ENCODE peak calls at places on chromosomes 13 and 19, in ten cellular contexts. T, B, E, Q, Y, H, K, G, C and Z are unnamed samples.

GRCh38 chr19:14416743-14417214 is 2.4 kb downstream of the DDX39A start:
- DNase-seq in T (peak), B (no peak), E (no peak), Q (no peak), Y (no peak), H (no peak), K (peak), G (peak), C (no peak), Z (no peak)

GRCh38 chr19:47102561-47103135 is 10.9 kb downstream of the ZC3H4 start:
- DNase-seq in T (no peak), B (no peak), E (no peak), Q (no peak), Y (no peak), H (no peak), K (peak), G (no peak), C (no peak), Z (no peak)

GRCh38 chr13:46893221-46893620 is 3.6 kb downstream of the HTR2A start:
- DNase-seq in T (no peak), B (no peak), E (no peak), Q (no peak), Y (no peak), H (no peak), K (no peak), G (no peak), C (no peak), Z (no peak)

GRCh38 chr19:45051929-45052579 is 13.2 kb downstream of the CLASRP start:
- DNase-seq in T (no peak), B (no peak), E (no peak), Q (no peak), Y (no peak), H (no peak), K (no peak), G (peak), C (no peak), Z (no peak)

GRCh38 chr13:36344886-36345437 is 1.2 kb downstream of the SPART start:
- DNase-seq in T (no peak), B (no peak), E (no peak), Q (no peak), Y (no peak), H (no peak), K (peak), G (no peak), C (no peak), Z (peak)

GRCh38 chr13:100980171-100980570 is 305.6 kb upstream of the TMTC4 start:
- DNase-seq in T (no peak), B (no peak), E (no peak), Q (no peak), Y (no peak), H (no peak), K (no peak), G (no peak), C (peak), Z (no peak)

GRCh38 chr19:34475975-34476594 is 5.5 kb upstream of the WTIP start:
- DNase-seq in T (no peak), B (no peak), E (no peak), Q (no peak), Y (no peak), H (no peak), K (no peak), G (no peak), C (peak), Z (no peak)

GRCh38 chr13:51721485-51721884 is 82.5 kb downstream of the DHRS12 start:
- DNase-seq in T (no peak), B (no peak), E (no peak), Q (no peak), Y (no peak), H (no peak), K (no peak), G (no peak), C (no peak), Z (no peak)

GRCh38 chr19:33819875-33820781 is 23.5 kb downstream of the KCTD15 start:
- DNase-seq in T (peak), B (no peak), E (peak), Q (no peak), Y (no peak), H (peak), K (peak), G (peak), C (peak), Z (peak)

GRCh38 chr13:38308736-38309135 is 40.9 kb upstream of the UFM1 start:
- DNase-seq in T (peak), B (no peak), E (no peak), Q (no peak), Y (no peak), H (no peak), K (peak), G (no peak), C (no peak), Z (no peak)

GRCh38 chr13:34104853-34105252 is 286.9 kb downstream of the RFC3 start:
- DNase-seq in T (no peak), B (no peak), E (no peak), Q (no peak), Y (no peak), H (no peak), K (no peak), G (no peak), C (no peak), Z (no peak)

GRCh38 chr19:47312366-47313006 is 2.8 kb downstream of the C5AR1 start:
- DNase-seq in T (no peak), B (no peak), E (no peak), Q (no peak), Y (no peak), H (no peak), K (no peak), G (no peak), C (no peak), Z (no peak)

GRCh38 chr19:10762656-10763055 is 44.8 kb downstream of the DNM2 start:
- DNase-seq in T (no peak), B (no peak), E (no peak), Q (no peak), Y (no peak), H (no peak), K (peak), G (peak), C (peak), Z (peak)

GRCh38 chr19:3366761-3367571 is 583 bp downstream of the NFIC start:
- DNase-seq in T (no peak), B (no peak), E (no peak), Q (no peak), Y (no peak), H (peak), K (no peak), G (no peak), C (peak), Z (no peak)

GRCh38 chr19:6126335-6126974 is 9.0 kb upstream of the ACSBG2 start:
- DNase-seq in T (peak), B (no peak), E (no peak), Q (no peak), Y (no peak), H (no peak), K (peak), G (no peak), C (peak), Z (no peak)

GRCh38 chr19:37983153-37983552 is 76.1 kb downstream of the SIPA1L3 start:
- DNase-seq in T (no peak), B (no peak), E (no peak), Q (no peak), Y (peak), H (no peak), K (no peak), G (no peak), C (no peak), Z (no peak)

GRCh38 chr19:41321600-41322270 is 11.8 kb downstream of the CCDC97 start:
- DNase-seq in T (no peak), B (no peak), E (no peak), Q (no peak), Y (no peak), H (peak), K (peak), G (no peak), C (peak), Z (no peak)

GRCh38 chr19:35560271-35560670 is 3.2 kb downstream of the ATP4A start:
- DNase-seq in T (no peak), B (no peak), E (no peak), Q (no peak), Y (no peak), H (no peak), K (no peak), G (no peak), C (no peak), Z (no peak)

GRCh38 chr13:44853641-44854040 is 135.6 kb downstream of the NUFIP1 start:
- DNase-seq in T (peak), B (no peak), E (no peak), Q (no peak), Y (no peak), H (no peak), K (peak), G (peak), C (no peak), Z (no peak)

GRCh38 chr13:30818323-30818960 is 83.1 kb downstream of the ALOX5AP start:
- DNase-seq in T (peak), B (peak), E (no peak), Q (no peak), Y (no peak), H (no peak), K (peak), G (no peak), C (no peak), Z (no peak)

GRCh38 chr19:46786236-46787039 is 2.0 kb downstream of the SLC1A5 start:
- DNase-seq in T (peak), B (no peak), E (peak), Q (peak), Y (no peak), H (peak), K (peak), G (peak), C (peak), Z (peak)

GRCh38 chr19:36819130-36819630 is 19.0 kb downstream of the ZNF790 start:
- DNase-seq in T (no peak), B (no peak), E (no peak), Q (no peak), Y (no peak), H (no peak), K (no peak), G (no peak), C (peak), Z (no peak)

GRCh38 chr19:34969721-34970120 is 5.7 kb upstream of the ZNF792 start:
- DNase-seq in T (no peak), B (no peak), E (no peak), Q (no peak), Y (no peak), H (peak), K (no peak), G (no peak), C (no peak), Z (no peak)

GRCh38 chr19:36672368-36672767 is 5.7 kb upstream of the ZNF461 start:
- DNase-seq in T (no peak), B (no peak), E (no peak), Q (no peak), Y (no peak), H (no peak), K (no peak), G (no peak), C (no peak), Z (no peak)

GRCh38 chr13:111115841-111116500 is 861 bp downstream of the ARHGEF7 start:
- DNase-seq in T (no peak), B (no peak), E (no peak), Q (no peak), Y (peak), H (peak), K (peak), G (no peak), C (peak), Z (no peak)

GRCh38 chr13:104477256-104477655 is 1411.0 kb upstream of the SLC10A2 start:
- DNase-seq in T (no peak), B (no peak), E (no peak), Q (no peak), Y (no peak), H (no peak), K (no peak), G (no peak), C (no peak), Z (no peak)

GRCh38 chr19:49387936-49388372 is at the start of gene KASH5:
- DNase-seq in T (peak), B (no peak), E (peak), Q (no peak), Y (no peak), H (peak), K (peak), G (peak), C (no peak), Z (peak)

GRCh38 chr19:12733369-12733896 is 1.1 kb downstream of the TRIR start:
- DNase-seq in T (peak), B (no peak), E (no peak), Q (no peak), Y (no peak), H (no peak), K (peak), G (no peak), C (peak), Z (no peak)

GRCh38 chr13:46756977-46757376 is 40.0 kb downstream of the ESD start:
- DNase-seq in T (peak), B (no peak), E (no peak), Q (no peak), Y (no peak), H (no peak), K (no peak), G (no peak), C (no peak), Z (no peak)

GRCh38 chr19:38650911-38651584 is 3.6 kb downstream of the ACTN4 start:
- DNase-seq in T (peak), B (no peak), E (no peak), Q (no peak), Y (no peak), H (no peak), K (peak), G (no peak), C (no peak), Z (no peak)

GRCh38 chr13:95627590-95627989 is 16.9 kb downstream of the DZIP1 start:
- DNase-seq in T (peak), B (no peak), E (no peak), Q (no peak), Y (no peak), H (no peak), K (no peak), G (no peak), C (no peak), Z (no peak)

GRCh38 chr19:53196777-53197396 is 3.7 kb upstream of the ZNF665 start:
- DNase-seq in T (peak), B (peak), E (peak), Q (peak), Y (no peak), H (peak), K (peak), G (peak), C (peak), Z (peak)

GRCh38 chr19:1690570-1691307 is 38.3 kb upstream of the TCF3 start:
- DNase-seq in T (peak), B (no peak), E (peak), Q (no peak), Y (no peak), H (no peak), K (peak), G (peak), C (peak), Z (peak)

GRCh38 chr19:35501684-35502083 is 11.4 kb upstream of the KRTDAP start:
- DNase-seq in T (no peak), B (no peak), E (no peak), Q (no peak), Y (no peak), H (no peak), K (no peak), G (no peak), C (peak), Z (no peak)

GRCh38 chr13:51534075-51534817 is 50.0 kb upstream of the WDFY2 start:
- DNase-seq in T (peak), B (no peak), E (peak), Q (no peak), Y (no peak), H (peak), K (no peak), G (no peak), C (no peak), Z (peak)

GRCh38 chr13:112702341-112702982 is 12.6 kb downstream of the ATP11A start:
- DNase-seq in T (no peak), B (no peak), E (no peak), Q (no peak), Y (no peak), H (peak), K (no peak), G (no peak), C (no peak), Z (no peak)